ENCODE peak calls at places on chromosome 14, in ten cellular contexts. X is GM03348; K is right lobe of liver; C is stimulated activated CD8-positive, alpha-beta memory T cell treated with anti-CD3 and anti-CD28 coated beads, Interleukin-4, amount 100 ng/mL, for 1 hour; Z is CD4-positive, CD25-positive, alpha-beta regulatory T cell; I is left ventricle myocardium inferior; D is Caki2; V is NCI-H1694; E is NCI-H187; U is ELR. W is an unnamed sample.

GRCh38 chr14:64910847-64911495 is 3.3 kb upstream of the CHURC1 start:
- DNase-seq in U (peak), D (peak), I (no peak), Z (no peak), X (peak), E (no peak), K (no peak), C (no peak), V (peak), W (no peak)

GRCh38 chr14:56949828-56950227 is 139.5 kb upstream of the OTX2 start:
- DNase-seq in U (no peak), I (no peak), X (no peak), K (no peak), E (no peak), C (no peak), Z (no peak), D (peak), V (no peak), W (no peak)

GRCh38 chr14:100906420-100906819 is 2.9 kb upstream of the RTL1 start:
- DNase-seq in V (no peak), C (no peak), K (no peak), Z (no peak), D (no peak), E (no peak), X (no peak), I (no peak), U (no peak), W (no peak)

GRCh38 chr14:24425704-24426103 is 3.8 kb downstream of the CBLN3 start:
- DNase-seq in K (no peak), X (peak), D (no peak), I (no peak), U (peak), V (no peak), Z (no peak), E (no peak), C (no peak), W (no peak)

GRCh38 chr14:69479696-69480095 is 4.8 kb upstream of the PLEKHD1 start:
- DNase-seq in X (no peak), U (no peak), K (no peak), Z (no peak), V (no peak), D (no peak), C (no peak), I (no peak), E (no peak), W (no peak)

GRCh38 chr14:99040711-99041110 is 231.3 kb downstream of the BCL11B start:
- DNase-seq in K (peak), V (no peak), Z (no peak), I (no peak), D (no peak), E (no peak), X (no peak), C (no peak), U (no peak), W (no peak)

GRCh38 chr14:101398011-101398410 is 163.3 kb upstream of the DIO3 start:
- DNase-seq in E (no peak), I (no peak), C (no peak), V (no peak), Z (no peak), U (no peak), D (no peak), X (no peak), K (no peak), W (no peak)

GRCh38 chr14:66638688-66639087 is 130.7 kb downstream of the GPHN start:
- DNase-seq in C (no peak), K (no peak), I (no peak), Z (no peak), U (peak), E (no peak), V (no peak), D (no peak), X (peak), W (no peak)

GRCh38 chr14:101827286-101827685 is 65.8 kb downstream of the PPP2R5C start:
- DNase-seq in E (no peak), D (peak), X (no peak), V (no peak), I (no peak), C (no peak), K (no peak), Z (no peak), U (no peak), W (no peak)

GRCh38 chr14:101198398-101199027 is 295.0 kb upstream of the RTL1 start:
- DNase-seq in C (no peak), K (peak), D (no peak), V (no peak), Z (no peak), U (no peak), E (no peak), I (no peak), X (no peak), W (no peak)

GRCh38 chr14:95504135-95505029 is 12.1 kb downstream of the SYNE3 start:
- DNase-seq in V (no peak), C (no peak), Z (no peak), K (no peak), X (no peak), D (no peak), U (peak), E (no peak), I (no peak), W (no peak)

GRCh38 chr14:100471451-100472093 is 115.6 kb downstream of the BEGAIN start:
- DNase-seq in K (no peak), C (no peak), Z (no peak), U (no peak), I (no peak), X (no peak), V (peak), D (peak), E (no peak), W (no peak)

GRCh38 chr14:22837059-22837749 is 819 bp downstream of the MMP14 start:
- DNase-seq in X (peak), D (no peak), C (no peak), I (peak), U (peak), V (no peak), Z (no peak), E (no peak), K (peak), W (no peak)

GRCh38 chr14:105493921-105494605 is 3.0 kb downstream of the TEDC1 start:
- DNase-seq in K (no peak), X (no peak), I (peak), C (no peak), U (no peak), D (no peak), E (no peak), Z (peak), V (no peak), W (no peak)

GRCh38 chr14:61461808-61462275 is 140.5 kb downstream of the PRKCH start:
- DNase-seq in U (peak), E (peak), C (no peak), V (peak), Z (peak), I (no peak), D (peak), X (peak), K (peak), W (no peak)

GRCh38 chr14:22159049-22159448 is 430.0 kb downstream of the DAD1 start:
- DNase-seq in E (no peak), V (no peak), U (no peak), K (no peak), I (no peak), C (no peak), D (no peak), X (no peak), Z (no peak), W (no peak)

GRCh38 chr14:31205681-31206535 is 1.7 kb downstream of the HECTD1 start:
- DNase-seq in I (no peak), C (no peak), Z (no peak), D (peak), U (peak), K (no peak), V (peak), X (peak), E (no peak), W (no peak)

GRCh38 chr14:38481939-38482678 is 226.2 kb upstream of the CLEC14A start:
- DNase-seq in X (peak), D (peak), C (no peak), V (no peak), I (no peak), K (no peak), E (peak), Z (no peak), U (peak), W (no peak)

GRCh38 chr14:84272290-84272721 is 1257.6 kb upstream of the FLRT2 start:
- DNase-seq in U (no peak), X (no peak), K (no peak), E (no peak), C (no peak), I (no peak), Z (no peak), V (no peak), D (no peak), W (no peak)

GRCh38 chr14:24674204-24674970 is 40.4 kb upstream of the GZMB start:
- DNase-seq in Z (no peak), E (no peak), X (no peak), U (no peak), D (no peak), I (no peak), V (no peak), C (no peak), K (no peak), W (no peak)

GRCh38 chr14:102323102-102323501 is 3.6 kb downstream of the ZNF839 start:
- DNase-seq in K (peak), U (peak), D (no peak), E (no peak), I (peak), C (no peak), X (peak), V (peak), Z (no peak), W (peak)